ENCODE peak calls at places on chromosomes 11 and 22, in five cellular contexts. P is Panc1, S is aorta, J is testis, E is stomach. X is an unnamed sample.
A peak's percentile ranks its signal among the peaks of the same experiment; 100 is the strongest.

GRCh38 chr11:124867700-124868099 is 2.5 kb downstream of the ROBO3 start:
- DNase-seq in E (no peak), P (no peak), J (no peak), S (no peak), X (no peak)

GRCh38 chr11:64351136-64351631 is 7.8 kb upstream of the RPS6KA4 start:
- DNase-seq in P (no peak), S (peak; percentile 70), E (no peak), J (no peak), X (no peak)

GRCh38 chr11:27183672-27184457 is 143.2 kb downstream of the BBOX1 start:
- DNase-seq in J (peak; percentile 84), P (peak; percentile 55), S (no peak), E (peak; percentile 62), X (peak; percentile 60)

GRCh38 chr22:48320048-48320655 is 1507.5 kb downstream of the BRD1 start:
- DNase-seq in E (no peak), P (no peak), S (peak; percentile 21), J (no peak), X (no peak)

GRCh38 chr22:46958649-46959048 is 196.2 kb downstream of the TBC1D22A start:
- DNase-seq in E (no peak), P (no peak), J (no peak), S (no peak), X (no peak)

GRCh38 chr11:118100691-118101232 is 14.0 kb upstream of the SMIM35 start:
- DNase-seq in P (no peak), S (no peak), J (no peak), E (no peak), X (no peak)

GRCh38 chr11:83520849-83521248 is 234.7 kb upstream of the CCDC90B start:
- DNase-seq in E (peak; percentile 30), J (no peak), P (no peak), S (no peak), X (no peak)

GRCh38 chr11:86800076-86800955 is at the start of gene PRSS23:
- DNase-seq in J (peak; percentile 76), S (peak; percentile 92), E (peak; percentile 74), P (no peak), X (peak; percentile 79)

GRCh38 chr22:38336699-38337098 is 19.5 kb upstream of the CSNK1E start:
- DNase-seq in P (no peak), E (no peak), S (no peak), J (no peak), X (no peak)

GRCh38 chr11:20308601-20309000 is 54.9 kb upstream of the HTATIP2 start:
- DNase-seq in P (no peak), E (no peak), J (no peak), S (no peak), X (no peak)

GRCh38 chr11:18700375-18700774 is 1.8 kb downstream of the TMEM86A start:
- DNase-seq in S (no peak), E (no peak), J (no peak), P (no peak), X (no peak)

GRCh38 chr11:2825261-2825885 is 60.2 kb downstream of the CDKN1C start:
- DNase-seq in S (peak; percentile 93), E (peak; percentile 56), J (peak; percentile 70), P (no peak), X (no peak)

GRCh38 chr11:96061730-96062524 is 138.0 kb upstream of the MTMR2 start:
- DNase-seq in E (no peak), S (no peak), P (no peak), J (no peak), X (no peak)

GRCh38 chr11:119084663-119085522 is at the start of gene HMBS:
- DNase-seq in S (peak; percentile 98), J (peak; percentile 95), E (peak; percentile 94), P (peak; percentile 91), X (peak; percentile 92)

GRCh38 chr11:120112174-120112796 is 25.6 kb downstream of the TRIM29 start:
- DNase-seq in J (no peak), S (no peak), E (no peak), P (no peak), X (no peak)

GRCh38 chr11:16778876-16779275 is 40.4 kb downstream of the C11orf58 start:
- DNase-seq in J (no peak), E (peak; percentile 21), P (no peak), S (no peak), X (no peak)

GRCh38 chr11:1757861-1758610 is 5.7 kb downstream of the CTSD start:
- DNase-seq in S (peak; percentile 74), J (no peak), P (no peak), E (no peak), X (no peak)

GRCh38 chr22:37739000-37739399 is 42.2 kb downstream of the TRIOBP start:
- DNase-seq in E (no peak), P (no peak), S (peak; percentile 84), J (peak; percentile 77), X (no peak)

GRCh38 chr11:35953081-35953480 is 9.2 kb downstream of the LDLRAD3 start:
- DNase-seq in E (no peak), P (no peak), J (peak; percentile 53), S (no peak), X (no peak)

GRCh38 chr11:824942-825341 is 2.8 kb upstream of the CRACR2B start:
- DNase-seq in P (no peak), S (no peak), J (no peak), E (no peak), X (no peak)

GRCh38 chr22:43861529-43861928 is 784 bp downstream of the SULT4A1 start:
- DNase-seq in J (no peak), S (no peak), P (no peak), E (no peak), X (no peak)

GRCh38 chr11:111429066-111429506 is 50.0 kb upstream of the POU2AF1 start:
- DNase-seq in J (peak; percentile 75), P (no peak), E (peak; percentile 73), S (no peak), X (peak; percentile 15)

GRCh38 chr11:111423250-111423615 is 44.2 kb upstream of the POU2AF1 start:
- DNase-seq in P (no peak), J (no peak), E (no peak), S (no peak), X (no peak)

GRCh38 chr11:111427471-111427912 is 48.4 kb upstream of the POU2AF1 start:
- DNase-seq in J (no peak), S (no peak), P (no peak), E (no peak), X (no peak)

GRCh38 chr11:111426615-111427014 is 47.5 kb upstream of the POU2AF1 start:
- DNase-seq in S (no peak), E (no peak), P (no peak), J (no peak), X (no peak)

DNA sequence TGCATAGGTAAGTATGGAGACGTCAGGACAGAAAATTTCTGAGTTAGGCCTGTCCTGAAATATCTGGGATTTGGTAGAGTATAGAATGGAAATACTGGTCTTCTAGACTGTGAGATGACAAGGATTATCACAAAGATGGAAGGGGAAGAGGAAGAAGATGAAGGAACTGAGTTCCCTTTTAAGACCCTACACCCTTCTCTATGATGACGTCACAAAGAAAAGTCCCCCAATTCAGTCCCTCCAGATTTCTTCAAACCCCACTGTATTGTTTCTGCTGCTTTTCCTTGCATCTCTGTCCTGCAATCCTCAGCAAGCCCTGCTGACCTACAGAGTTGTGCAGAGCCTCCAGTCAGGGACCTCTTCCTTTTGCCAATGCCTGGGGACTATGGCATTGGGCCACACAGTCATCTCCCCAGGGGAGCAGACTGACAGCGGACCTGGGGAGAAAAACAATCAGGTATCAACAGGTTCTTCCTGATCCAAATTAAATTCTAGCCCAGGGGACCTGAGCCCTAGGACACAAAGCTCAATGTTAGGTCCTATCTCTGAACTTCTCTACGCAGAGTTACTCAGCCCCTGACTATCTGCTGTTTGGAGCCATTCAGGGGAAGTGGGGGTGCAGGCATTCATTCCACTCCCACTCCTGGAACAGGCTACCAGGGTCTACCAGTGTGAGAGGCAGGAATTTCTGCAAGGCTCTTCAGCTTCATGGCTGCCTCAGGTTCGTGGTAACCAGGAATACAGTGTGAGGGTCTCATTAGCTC is 49.2 kb upstream of the POU2AF1 start:
- DNase-seq in E (no peak), S (no peak), P (no peak), J (no peak), X (no peak)
- H3K4me1 ChIP-seq in E (no peaks in the 10 kb centered on the region), S (no peaks in the 10 kb centered on the region), P (no peaks in the 10 kb centered on the region), J (no peaks in the 10 kb centered on the region), X (no peaks in the 10 kb centered on the region)

DNA sequence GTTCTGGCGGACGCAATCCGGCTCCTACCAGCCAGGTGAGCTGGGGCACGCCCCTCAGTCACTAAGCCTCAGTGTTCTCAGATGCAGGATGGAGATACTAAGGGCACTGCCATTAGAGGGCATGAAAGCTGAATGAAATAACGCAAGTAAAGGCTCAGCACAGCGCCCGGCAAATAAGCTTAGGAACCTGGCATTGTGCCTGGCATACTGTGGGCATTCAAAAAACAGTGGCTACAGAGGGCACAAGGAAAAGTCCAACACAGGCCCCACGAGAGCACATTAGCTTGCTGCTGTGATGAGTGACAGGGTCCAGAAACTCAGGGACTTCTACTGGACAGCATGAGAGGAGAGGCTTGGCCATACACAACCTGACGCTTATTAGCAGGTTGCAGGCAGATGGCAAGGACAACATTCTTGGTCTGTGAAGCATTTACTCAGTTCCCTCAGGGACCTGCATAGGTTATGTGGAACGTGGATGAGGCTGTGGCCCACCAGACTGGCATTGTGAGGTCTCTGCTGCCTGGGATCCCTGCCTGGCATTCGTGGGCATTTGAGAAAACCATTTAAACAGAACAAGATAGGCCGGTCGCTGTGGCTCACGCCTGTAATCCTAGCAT is 12.2 kb downstream of the TXN2 start:
- DNase-seq in J (no peak), S (no peak), P (no peak), E (no peak), X (no peak)
- H3K4me1 ChIP-seq in J (peaks cover 18% of the 10 kb centered on the region), S (no peaks in the 10 kb centered on the region), P (peaks cover 52% of the 10 kb centered on the region), E (peaks cover 40% of the 10 kb centered on the region), X (peaks cover 3% of the 10 kb centered on the region)

DNA sequence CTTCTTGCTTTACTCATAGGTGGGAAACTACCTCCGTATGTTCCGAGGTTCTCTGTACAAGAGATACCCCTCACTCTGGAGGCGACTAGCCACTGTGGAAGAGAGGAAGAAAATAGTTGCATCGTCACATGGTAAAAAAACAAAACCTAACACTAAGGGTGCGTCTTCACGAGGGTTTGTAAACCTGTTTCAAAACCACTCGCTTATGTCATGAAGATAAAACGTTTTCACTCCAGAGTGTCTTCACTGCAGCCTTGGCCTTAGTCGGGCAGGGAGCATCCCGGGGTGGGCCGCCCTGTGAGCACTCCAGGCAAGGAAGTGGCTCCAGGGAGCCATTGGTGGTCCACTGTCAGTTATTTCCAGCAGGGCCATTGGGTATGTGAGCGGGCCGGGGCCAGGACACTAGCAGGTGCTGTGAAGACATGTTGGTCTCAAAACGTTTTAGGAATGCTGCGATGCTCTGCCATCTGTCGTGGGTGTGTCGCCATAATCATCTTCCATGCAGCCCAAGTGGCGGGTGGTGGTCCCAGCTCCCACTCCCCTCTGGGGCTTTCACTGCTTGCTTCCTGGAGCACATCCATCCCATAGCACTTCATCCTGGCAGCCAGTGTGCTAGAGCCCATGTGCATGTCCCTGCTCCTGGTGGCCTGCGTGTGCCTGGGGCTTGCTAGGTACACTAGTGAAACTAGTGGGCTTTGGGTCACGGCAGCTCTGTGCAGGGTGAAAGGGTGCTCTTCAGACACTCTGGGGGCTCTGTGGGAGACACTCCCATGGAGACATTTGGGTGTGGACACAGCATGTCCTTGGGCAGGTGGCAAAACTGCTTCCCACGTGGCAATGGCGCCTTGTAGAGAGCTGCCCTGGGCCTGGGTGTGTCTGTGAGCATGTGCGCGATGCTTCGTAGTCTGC is 5.2 kb downstream of the SMARCB1 start:
- DNase-seq in P (no peak), S (no peak), J (no peak), E (no peak), X (no peak)
- H3K4me1 ChIP-seq in P (no peaks in the 10 kb centered on the region), S (no peaks in the 10 kb centered on the region), J (peaks cover 45% of the 10 kb centered on the region), E (peaks cover 21% of the 10 kb centered on the region), X (peaks cover 3% of the 10 kb centered on the region)

DNA sequence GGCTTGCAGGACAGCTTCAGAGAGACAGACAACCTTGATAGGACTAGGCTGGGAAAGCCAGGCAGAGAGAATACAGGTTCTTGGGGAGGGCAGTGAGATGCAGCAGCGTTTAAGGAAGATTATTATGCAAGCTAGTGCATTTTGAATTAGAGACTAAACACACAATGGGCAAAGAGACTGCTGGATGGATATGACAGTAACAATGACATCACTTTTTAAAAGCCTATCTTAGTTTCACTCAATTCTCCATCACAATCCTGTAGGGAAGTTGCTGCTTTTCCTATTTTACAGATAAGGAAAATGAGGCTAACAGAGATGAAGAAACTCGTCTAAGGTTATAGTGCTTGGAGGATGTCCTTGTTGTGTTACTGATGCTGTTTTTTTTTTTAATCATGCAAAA is 5.6 kb downstream of the JHY start:
- DNase-seq in S (no peak), P (no peak), E (no peak), J (no peak), X (no peak)
- H3K4me1 ChIP-seq in S (no peaks in the 10 kb centered on the region), P (peaks cover 5% of the 10 kb centered on the region), E (no peaks in the 10 kb centered on the region), J (peaks cover 6% of the 10 kb centered on the region), X (no peaks in the 10 kb centered on the region)

X was measured in neuronal stem cell.